ENCODE peak calls at places on chromosomes 16 and 17, in seven cellular contexts. I is cardiac fibroblast, C is B cell, N is heart left ventricle, W is adrenal gland, K is uterus, B is PC-9. U is an unnamed sample.

GRCh38 chr16:78390070-78390469 is 290.6 kb downstream of the WWOX start:
- DNase-seq in B (no peak), C (no peak), I (no peak), K (peak), N (no peak), W (no peak), U (no peak)

GRCh38 chr16:19715566-19715965 is 2.5 kb downstream of the KNOP1 start:
- DNase-seq in W (no peak), C (no peak), N (no peak), B (no peak), I (no peak), K (no peak), U (no peak)

GRCh38 chr17:45672301-45672700 is 111.8 kb upstream of the CRHR1 start:
- DNase-seq in C (no peak), W (no peak), I (no peak), K (no peak), B (no peak), N (no peak), U (no peak)

GRCh38 chr17:58989629-58990028 is 117.1 kb downstream of the TRIM37 start:
- DNase-seq in N (no peak), K (no peak), C (no peak), I (no peak), B (no peak), W (no peak), U (no peak)

GRCh38 chr17:80708497-80708896 is 163.9 kb downstream of the RPTOR start:
- DNase-seq in B (no peak), N (no peak), K (no peak), W (no peak), I (no peak), C (no peak), U (no peak)

GRCh38 chr16:47143677-47144558 is at the start of gene NETO2:
- DNase-seq in W (peak), N (peak), I (peak), B (peak), K (no peak), C (peak), U (peak)

GRCh38 chr16:53773150-53773846 is 69.3 kb downstream of the FTO start:
- DNase-seq in B (peak), W (peak), C (peak), I (peak), N (no peak), K (peak), U (no peak)

GRCh38 chr16:66103245-66103644 is 263.2 kb upstream of the CDH5 start:
- DNase-seq in C (no peak), B (no peak), W (no peak), K (no peak), N (no peak), I (peak), U (no peak)

GRCh38 chr17:8375738-8376259 is 705 bp downstream of the KRABD2 start:
- DNase-seq in W (peak), B (no peak), N (no peak), I (no peak), C (no peak), K (no peak), U (no peak)

GRCh38 chr16:53131363-53132071 is 76.7 kb downstream of the CHD9 start:
- DNase-seq in C (peak), I (peak), B (peak), W (peak), K (peak), N (peak), U (peak)

GRCh38 chr16:48492131-48492530 is 106.9 kb upstream of the SIAH1 start:
- DNase-seq in C (no peak), B (no peak), W (no peak), N (no peak), I (peak), K (peak), U (no peak)

GRCh38 chr16:83539736-83540490 is 267.9 kb upstream of the HSBP1 start:
- DNase-seq in B (no peak), W (no peak), C (no peak), I (no peak), N (no peak), K (no peak), U (no peak)

GRCh38 chr16:85428899-85429775 is 184.0 kb upstream of the GSE1 start:
- DNase-seq in W (no peak), C (no peak), K (peak), I (no peak), N (peak), B (no peak), U (peak)

GRCh38 chr17:65198653-65199382 is 61.6 kb downstream of the RGS9 start:
- DNase-seq in K (peak), B (peak), W (no peak), N (no peak), I (peak), C (peak), U (no peak)

GRCh38 chr16:10619271-10619849 is 39.0 kb upstream of the EMP2 start:
- DNase-seq in I (no peak), K (no peak), B (peak), W (no peak), C (peak), N (peak), U (peak)

GRCh38 chr17:42288078-42288984 is at the start of gene STAT5A:
- DNase-seq in B (peak), I (peak), C (peak), K (peak), N (peak), W (peak), U (peak)

GRCh38 chr16:18055411-18055916 is 281.1 kb downstream of the NPIPA8 start:
- DNase-seq in I (no peak), W (no peak), B (no peak), K (no peak), N (no peak), C (no peak), U (no peak)

GRCh38 chr17:55598495-55598894 is 87.2 kb upstream of the SMIM36 start:
- DNase-seq in C (no peak), W (no peak), B (no peak), K (no peak), I (no peak), N (no peak), U (no peak)

GRCh38 chr17:3796110-3796821 is 4.7 kb downstream of the ITGAE start:
- DNase-seq in N (no peak), B (no peak), K (no peak), W (peak), C (peak), I (no peak), U (no peak)

GRCh38 chr17:8188408-8188839 is 1.6 kb downstream of the BORCS6 start:
- DNase-seq in N (peak), I (no peak), B (no peak), W (peak), K (no peak), C (peak), U (no peak)

GRCh38 chr16:5776876-5777275 is 679.3 kb upstream of the EEF2KMT start:
- DNase-seq in B (no peak), C (no peak), I (no peak), N (no peak), W (no peak), K (no peak), U (no peak)

GRCh38 chr16:86095906-86096485 is 197.0 kb downstream of the IRF8 start:
- DNase-seq in I (no peak), W (peak), N (no peak), K (no peak), C (no peak), B (no peak), U (peak)

GRCh38 chr16:69017036-69017783 is 88.2 kb upstream of the HAS3 start:
- DNase-seq in W (no peak), B (no peak), K (no peak), C (no peak), I (peak), N (no peak), U (no peak)

GRCh38 chr17:75289832-75290337 is 652 bp upstream of the SLC25A19 start:
- DNase-seq in N (no peak), I (peak), C (peak), B (no peak), K (peak), W (peak), U (peak)

GRCh38 chr16:73993878-73994277 is 302.7 kb upstream of the PSMD7 start:
- DNase-seq in N (no peak), K (no peak), I (no peak), W (no peak), B (no peak), C (no peak), U (no peak)

GRCh38 chr16:15544405-15544804 is 98.5 kb downstream of the MARF1 start:
- DNase-seq in K (no peak), W (no peak), C (no peak), I (no peak), B (no peak), N (no peak), U (no peak)

GRCh38 chr17:7803981-7804380 is 30.0 kb upstream of the KDM6B start:
- DNase-seq in B (peak), I (peak), N (no peak), W (no peak), K (no peak), C (no peak), U (no peak)

GRCh38 chr17:28948873-28949184 is 2.5 kb downstream of the PHF12 start:
- DNase-seq in W (no peak), B (no peak), C (no peak), I (no peak), K (peak), N (peak), U (no peak)
- TF ChIP-seq CTCF in W (no peak), B (no peak), C (no peak), I (no peak), K (no peak), N (no peak), U (no peak)

GRCh38 chr17:79092567-79092966 is 17.9 kb downstream of the ENGASE start:
- DNase-seq in B (no peak), C (no peak), K (no peak), I (no peak), W (no peak), N (no peak), U (no peak)

GRCh38 chr17:79091373-79091670 is 16.7 kb downstream of the ENGASE start:
- DNase-seq in K (no peak), N (no peak), B (no peak), I (no peak), C (no peak), W (no peak), U (no peak)

GRCh38 chr17:79088997-79089328 is 14.3 kb downstream of the ENGASE start:
- DNase-seq in B (no peak), K (no peak), C (no peak), W (no peak), I (no peak), N (no peak), U (no peak)

GRCh38 chr17:79089720-79090502 is 15.3 kb downstream of the ENGASE start:
- DNase-seq in C (no peak), B (no peak), K (no peak), I (no peak), N (no peak), W (no peak), U (no peak)

DNA sequence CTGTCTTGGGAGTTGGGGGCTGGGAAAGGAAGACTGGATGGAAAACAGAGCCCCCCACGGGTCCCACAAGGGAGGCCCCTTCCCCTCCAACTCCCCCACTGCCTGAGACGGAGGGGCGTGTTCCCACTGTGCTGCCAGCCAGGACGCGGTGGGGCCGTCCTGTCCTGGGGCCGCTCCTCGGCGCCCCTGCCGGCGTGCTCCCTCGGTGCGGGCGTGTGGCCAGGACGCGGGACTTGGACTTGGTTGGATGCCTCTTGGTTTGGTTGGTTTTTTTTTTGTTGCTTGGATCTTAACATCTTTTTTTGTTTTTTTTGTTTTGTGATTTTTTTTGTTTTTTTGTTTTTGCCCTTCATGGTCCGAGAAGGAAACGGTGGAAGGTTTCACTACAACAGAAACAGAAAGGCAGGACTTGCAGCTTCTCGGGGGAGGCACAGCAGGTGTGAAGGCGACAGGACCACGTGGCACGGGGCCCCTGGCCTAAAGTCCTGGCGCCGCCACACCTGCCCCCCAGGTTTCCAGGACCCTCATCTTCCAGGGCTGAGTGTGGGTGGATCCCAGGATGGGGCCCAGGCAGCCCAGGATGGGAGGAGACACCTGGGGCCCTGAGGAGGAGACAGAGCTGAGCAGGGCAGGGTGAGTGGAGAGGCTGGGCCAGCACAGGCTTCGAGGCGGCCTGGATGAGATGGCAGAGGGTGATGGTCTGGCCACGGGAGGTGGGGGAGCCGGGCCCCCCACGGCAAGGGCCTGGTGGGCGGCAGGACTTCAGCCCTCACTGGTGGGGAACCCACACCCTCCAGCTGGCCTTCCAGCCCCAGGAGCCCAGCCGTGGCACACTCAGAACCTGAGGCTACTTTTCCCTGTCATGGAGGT is 16.1 kb downstream of the ENGASE start:
- DNase-seq in C (no peak), K (no peak), I (peak), N (no peak), B (no peak), W (no peak), U (no peak)
- TF ChIP-seq CTCF in C (no peak), K (no peak), I (peak), N (peak), B (no peak), W (peak), U (peak)

DNA sequence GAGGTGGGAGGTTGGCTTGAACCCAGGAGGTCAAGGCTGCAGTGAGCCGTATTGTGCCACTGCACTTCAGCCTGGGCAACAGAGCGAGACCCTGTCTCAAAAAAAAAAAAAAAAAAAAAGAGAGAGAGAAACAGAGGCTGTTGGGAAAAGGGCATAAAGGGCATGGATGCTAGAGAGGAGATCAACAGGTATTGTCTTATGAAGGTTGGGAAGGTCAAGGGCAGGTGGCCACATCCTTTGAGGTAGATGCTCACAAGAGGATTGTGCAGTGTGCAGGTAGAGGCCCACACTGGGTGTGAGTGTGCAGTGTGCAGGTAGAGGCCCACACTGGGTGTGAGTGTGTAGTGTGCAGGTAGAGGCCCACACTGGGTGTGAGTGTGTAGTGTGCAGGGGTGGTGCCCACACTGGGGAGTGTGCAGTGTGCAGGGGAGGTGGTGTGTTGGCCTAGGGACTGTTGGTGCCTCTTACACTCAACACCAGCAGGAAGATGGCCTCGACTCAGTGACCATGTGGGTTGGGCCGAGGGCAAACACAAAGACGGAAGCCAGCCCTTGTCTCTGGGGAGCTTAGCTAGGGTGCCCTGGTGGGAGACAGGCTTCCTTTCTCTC is 404.9 kb upstream of the TNRC6C start:
- DNase-seq in W (no peak), C (no peak), N (peak), I (no peak), K (no peak), B (no peak), U (no peak)
- TF ChIP-seq CTCF in W (no peak), C (no peak), N (no peak), I (no peak), K (no peak), B (no peak), U (no peak)

GRCh38 chr16:12898556-12898955 is 2.8 kb upstream of the SHISA9 start:
- DNase-seq in K (no peak), N (no peak), B (no peak), I (no peak), C (no peak), W (no peak), U (no peak)
- TF ChIP-seq CTCF in K (no peak), N (no peak), B (peak), I (no peak), C (no peak), W (no peak), U (no peak)

GRCh38 chr17:27066315-27066714 is 227.6 kb upstream of the WSB1 start:
- DNase-seq in W (no peak), K (no peak), B (no peak), I (no peak), C (no peak), N (no peak), U (no peak)

GRCh38 chr17:27069842-27070508 is 223.9 kb upstream of the WSB1 start:
- DNase-seq in K (no peak), B (no peak), N (no peak), I (no peak), C (no peak), W (no peak), U (no peak)

GRCh38 chr17:27072885-27073284 is 221.0 kb upstream of the WSB1 start:
- DNase-seq in B (no peak), N (no peak), C (no peak), I (no peak), W (no peak), K (no peak), U (no peak)

GRCh38 chr17:27065588-27065987 is 228.3 kb upstream of the WSB1 start:
- DNase-seq in B (no peak), I (no peak), W (no peak), C (no peak), K (no peak), N (no peak), U (no peak)

DNA sequence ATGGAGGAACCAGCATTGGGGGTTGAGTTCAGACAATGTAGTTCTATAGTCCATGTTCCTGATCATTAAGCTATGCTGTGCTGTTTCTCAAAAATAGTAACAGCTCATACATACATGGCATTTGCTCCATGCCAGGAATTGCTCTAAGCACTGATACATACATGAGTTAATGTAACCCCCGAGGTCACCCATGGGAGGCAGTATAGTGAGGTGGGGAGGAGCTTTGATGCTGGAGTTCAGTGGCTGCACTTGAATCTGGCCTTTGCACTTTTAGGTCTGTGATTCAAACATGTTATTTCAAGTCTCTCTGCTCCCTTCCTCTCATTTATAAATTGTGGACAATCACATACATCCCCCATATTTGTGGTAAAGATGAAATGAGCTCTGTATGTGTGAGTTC is 223.1 kb upstream of the WSB1 start:
- DNase-seq in I (no peak), N (no peak), C (no peak), K (no peak), B (no peak), W (no peak), U (no peak)
- TF ChIP-seq CTCF in I (no peak), N (no peak), C (no peak), K (no peak), B (no peak), W (no peak), U (no peak)

GRCh38 chr17:77884967-77885641 is 73.4 kb upstream of the TNRC6C start:
- DNase-seq in C (no peak), I (no peak), N (peak), B (no peak), K (no peak), W (no peak), U (no peak)
- TF ChIP-seq CTCF in C (no peak), I (no peak), N (no peak), B (no peak), K (no peak), W (no peak), U (no peak)

GRCh38 chr17:19812407-19812806 is 55.3 kb downstream of the ULK2 start:
- DNase-seq in I (peak), K (no peak), W (no peak), B (peak), N (no peak), C (no peak), U (no peak)
- TF ChIP-seq CTCF in I (peak), K (no peak), W (peak), B (peak), N (no peak), C (no peak), U (no peak)

GRCh38 chr17:33595783-33596182 is 302.7 kb upstream of the ASIC2 start:
- DNase-seq in N (no peak), W (no peak), B (no peak), K (no peak), I (no peak), C (no peak), U (no peak)
- TF ChIP-seq CTCF in N (no peak), W (no peak), B (no peak), K (no peak), I (no peak), C (no peak), U (no peak)

GRCh38 chr16:598823-599739 is 9.2 kb downstream of the RAB40C start:
- DNase-seq in K (no peak), N (no peak), I (no peak), B (no peak), W (no peak), C (no peak), U (no peak)

GRCh38 chr16:596736-597060 is 6.8 kb downstream of the RAB40C start:
- DNase-seq in B (no peak), N (no peak), I (no peak), K (no peak), C (no peak), W (no peak), U (no peak)

GRCh38 chr16:603221-603620 is 13.4 kb downstream of the RAB40C start:
- DNase-seq in N (no peak), I (no peak), W (no peak), C (no peak), B (no peak), K (no peak), U (no peak)

GRCh38 chr16:595942-596735 is 6.3 kb downstream of the RAB40C start:
- DNase-seq in N (no peak), C (no peak), B (no peak), I (no peak), W (no peak), K (no peak), U (no peak)

DNA sequence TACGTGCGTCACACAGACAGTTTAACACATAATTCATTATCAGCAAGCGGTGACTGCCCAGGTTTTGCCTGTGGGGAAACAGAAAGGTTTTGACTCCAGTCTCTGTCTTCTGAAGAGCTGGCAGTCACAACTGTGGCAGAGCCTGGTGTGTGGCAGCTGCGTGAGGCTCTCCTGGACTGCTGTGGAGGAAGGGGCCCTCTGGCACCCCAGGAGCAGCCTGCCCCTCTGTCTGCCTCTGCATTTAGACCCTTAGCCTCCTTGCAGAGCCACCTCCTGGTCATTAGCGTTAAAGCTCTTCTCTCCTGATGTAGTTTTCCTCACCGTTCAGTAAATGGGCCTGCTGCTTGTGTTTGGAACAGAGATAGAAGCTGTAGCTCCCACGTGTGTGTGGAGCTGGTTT is 10.9 kb downstream of the RAB40C start:
- DNase-seq in I (peak), C (no peak), W (no peak), B (no peak), N (no peak), K (no peak), U (no peak)
- TF ChIP-seq CTCF in I (peak), C (no peak), W (no peak), B (no peak), N (no peak), K (no peak), U (no peak)

GRCh38 chr16:23564964-23565363 is 7.4 kb downstream of the UBFD1 start:
- DNase-seq in C (no peak), I (no peak), K (no peak), B (no peak), W (no peak), N (no peak), U (no peak)

GRCh38 chr16:23563186-23563585 is 5.7 kb downstream of the UBFD1 start:
- DNase-seq in K (no peak), N (no peak), I (no peak), W (no peak), C (no peak), B (no peak), U (no peak)

GRCh38 chr16:23562505-23562904 is 5.0 kb downstream of the UBFD1 start:
- DNase-seq in C (no peak), N (no peak), B (no peak), W (no peak), I (no peak), K (no peak), U (no peak)

GRCh38 chr16:23557779-23558330 is 328 bp downstream of the UBFD1 start:
- DNase-seq in W (peak), N (no peak), I (peak), C (no peak), K (peak), B (no peak), U (no peak)

GRCh38 chr16:23561586-23561985 is 4.1 kb downstream of the UBFD1 start:
- DNase-seq in K (no peak), B (no peak), C (no peak), I (no peak), N (no peak), W (no peak), U (no peak)
- TF ChIP-seq CTCF in K (no peak), B (peak), C (no peak), I (no peak), N (no peak), W (no peak), U (no peak)